ENCODE peak calls at places on chromosomes 7 and 10, in seven cellular contexts. L is HCT116; D is nucleus accumbens; Q is mesothelial cell of epicardium; M is NK-92 treated with Interleukin-12 subunit alpha and Interleukin-12 subunit beta, amount 100 ng/mL, for 24 hours; G is ovary; P is WTC11. A is an unnamed sample.
A peak's percentile ranks its signal among the peaks of the same experiment; 100 is the strongest.

GRCh38 chr10:74194545-74194944 is 43.5 kb downstream of the ADK start:
- DNase-seq in Q (no peak), M (no peak), D (no peak), G (no peak), L (no peak), P (no peak), A (no peak)

GRCh38 chr10:107576746-107577145 is 412.2 kb upstream of the SORCS1 start:
- DNase-seq in G (no peak), L (no peak), D (no peak), Q (no peak), P (no peak), M (no peak), A (peak; percentile 16)

GRCh38 chr7:936131-937054 is 18.1 kb downstream of the ADAP1 start:
- DNase-seq in G (no peak), Q (no peak), L (peak; percentile 71), M (no peak), P (peak; percentile 10), D (no peak), A (peak; percentile 50)

GRCh38 chr7:123538189-123538714 is 3.9 kb upstream of the IQUB start:
- DNase-seq in M (no peak), P (no peak), L (peak; percentile 60), G (no peak), D (no peak), Q (no peak), A (no peak)

GRCh38 chr7:28999839-29000238 is 41.7 kb upstream of the TRIL start:
- DNase-seq in M (no peak), Q (no peak), P (no peak), L (no peak), D (no peak), G (no peak), A (no peak)

GRCh38 chr10:987635-987905 is 664 bp upstream of the GTPBP4 start:
- DNase-seq in M (no peak), L (no peak), G (no peak), Q (no peak), P (peak; percentile 29), D (no peak), A (no peak)

GRCh38 chr10:46263831-46264268 is 22.9 kb upstream of the ANTXRL start:
- DNase-seq in G (no peak), Q (peak; percentile 26), M (no peak), P (no peak), L (no peak), D (no peak), A (no peak)

GRCh38 chr10:3046941-3047621 is 20.3 kb upstream of the PFKP start:
- DNase-seq in D (no peak), M (no peak), P (no peak), Q (no peak), G (no peak), L (no peak), A (peak; percentile 24)

GRCh38 chr7:46705416-46706255 is 784.6 kb upstream of the IGFBP3 start:
- DNase-seq in P (no peak), G (no peak), Q (no peak), M (no peak), L (no peak), D (no peak), A (no peak)

GRCh38 chr7:159012353-159013069 is 132.2 kb downstream of the VIPR2 start:
- DNase-seq in M (no peak), Q (no peak), D (peak; percentile 27), P (no peak), G (peak; percentile 57), L (no peak), A (peak; percentile 91)

GRCh38 chr10:74244097-74244685 is 93.2 kb downstream of the ADK start:
- DNase-seq in G (peak; percentile 23), Q (no peak), D (no peak), P (no peak), L (peak; percentile 42), M (no peak), A (no peak)

GRCh38 chr10:62632071-62632809 is 172.3 kb upstream of the ADO start:
- DNase-seq in M (peak; percentile 58), D (no peak), L (no peak), G (no peak), P (no peak), Q (no peak), A (peak; percentile 39)

GRCh38 chr7:65438593-65438992 is 64.9 kb downstream of the ZNF92 start:
- DNase-seq in D (no peak), G (no peak), M (no peak), L (peak; percentile 32), P (no peak), Q (no peak), A (no peak)

GRCh38 chr10:12819071-12819470 is 182.4 kb downstream of the CCDC3 start:
- DNase-seq in P (no peak), L (no peak), M (no peak), G (no peak), Q (no peak), D (no peak), A (no peak)

GRCh38 chr10:24494777-24495176 is 228.9 kb downstream of the ARHGAP21 start:
- DNase-seq in L (no peak), P (peak; percentile 36), D (no peak), M (no peak), Q (no peak), G (no peak), A (no peak)

GRCh38 chr10:95536017-95536416 is 25.2 kb downstream of the SORBS1 start:
- DNase-seq in L (no peak), D (no peak), G (no peak), P (no peak), M (no peak), Q (no peak), A (no peak)

GRCh38 chr10:123677556-123677955 is 11.4 kb downstream of the GPR26 start:
- DNase-seq in G (no peak), M (no peak), D (no peak), L (no peak), Q (no peak), P (no peak), A (no peak)

GRCh38 chr10:25675204-25675603 is 258.8 kb upstream of the MYO3A start:
- DNase-seq in L (no peak), G (no peak), P (no peak), M (no peak), Q (no peak), D (no peak), A (no peak)

GRCh38 chr7:37684927-37685326 is 1.4 kb downstream of the GPR141 start:
- DNase-seq in D (no peak), L (no peak), Q (no peak), M (no peak), P (no peak), G (no peak), A (no peak)

GRCh38 chr7:31878875-31879274 is 191.3 kb downstream of the PDE1C start:
- DNase-seq in M (no peak), P (no peak), L (no peak), D (no peak), G (no peak), Q (no peak), A (no peak)

GRCh38 chr7:111011500-111011899 is 79.4 kb upstream of the LRRN3 start:
- DNase-seq in G (no peak), P (no peak), D (no peak), M (no peak), L (no peak), Q (no peak), A (no peak)

GRCh38 chr10:122044713-122045112 is 55.8 kb downstream of the TACC2 start:
- DNase-seq in Q (no peak), M (no peak), D (no peak), P (no peak), L (no peak), G (no peak), A (no peak)

GRCh38 chr7:22601812-22602568 is 102.0 kb upstream of the STEAP1B start:
- DNase-seq in D (no peak), L (no peak), Q (no peak), P (no peak), G (no peak), M (no peak), A (no peak)

GRCh38 chr7:32762894-32763293 is 128.7 kb downstream of the KBTBD2 start:
- DNase-seq in D (no peak), M (no peak), P (peak; percentile 26), L (no peak), G (no peak), Q (no peak), A (no peak)

GRCh38 chr7:102996957-102997356 is 77.6 kb downstream of the FBXL13 start:
- DNase-seq in Q (no peak), L (no peak), D (no peak), P (no peak), G (no peak), M (no peak), A (no peak)

GRCh38 chr10:15829495-15829894 is 30.8 kb downstream of the MINDY3 start:
- DNase-seq in G (no peak), P (no peak), L (no peak), M (no peak), Q (no peak), D (no peak), A (no peak)